ENCODE peak calls at places on chromosomes 16 and 17, in ten cellular contexts. W is mucosa of descending colon, X is gastrocnemius medialis, J is H9, G is lung, B is neural progenitor cell, L is IMR-90, H is progenitor cell of endocrine pancreas, Z is A673, V is psoas muscle. U is an unnamed sample.

GRCh38 chr16:84475643-84476240 is 28.7 kb downstream of the MEAK7 start:
- DNase-seq in W (no peak), H (no peak), V (no peak), Z (no peak), L (peak), J (no peak), G (no peak), B (no peak), X (no peak), U (no peak)

GRCh38 chr17:21041753-21042433 is 918 bp downstream of the USP22 start:
- DNase-seq in W (peak), B (peak), L (peak), G (peak), X (peak), J (peak), Z (peak), V (peak), H (peak), U (peak)

GRCh38 chr16:869823-870641 is 69.5 kb upstream of the GNG13 start:
- DNase-seq in X (no peak), L (no peak), W (peak), H (no peak), G (no peak), B (no peak), V (peak), J (no peak), Z (no peak), U (no peak)

GRCh38 chr16:6616746-6617145 is 715.9 kb upstream of the RBFOX1 start:
- DNase-seq in Z (no peak), W (no peak), L (no peak), G (no peak), H (no peak), X (no peak), V (no peak), J (no peak), B (no peak), U (no peak)

GRCh38 chr17:33267279-33267790 is 25.8 kb downstream of the ASIC2 start:
- DNase-seq in V (no peak), X (no peak), W (no peak), H (no peak), B (no peak), Z (peak), L (peak), G (no peak), J (no peak), U (no peak)

GRCh38 chr17:81386646-81387234 is 8.5 kb upstream of the BAHCC1 start:
- DNase-seq in H (peak), W (peak), G (no peak), L (no peak), X (peak), Z (no peak), V (peak), B (peak), J (no peak), U (no peak)

GRCh38 chr16:57964157-57964700 is 6.7 kb downstream of the CNGB1 start:
- DNase-seq in W (peak), B (no peak), X (no peak), Z (no peak), J (no peak), V (no peak), H (no peak), L (no peak), G (no peak), U (no peak)

GRCh38 chr17:76793775-76794174 is 55.9 kb downstream of the MFSD11 start:
- DNase-seq in J (peak), L (peak), G (no peak), X (no peak), W (no peak), H (no peak), V (no peak), B (peak), Z (peak), U (no peak)

GRCh38 chr17:8436169-8436932 is 667 bp downstream of the NDEL1 start:
- DNase-seq in W (peak), L (peak), V (peak), G (peak), H (peak), B (peak), Z (peak), X (peak), J (peak), U (peak)
- TF ChIP-seq CTCF in W (no peak), L (no peak), V (no peak), G (no peak), H (no peak), B (no peak), Z (no peak), X (no peak), J (no peak), U (no peak)

DNA sequence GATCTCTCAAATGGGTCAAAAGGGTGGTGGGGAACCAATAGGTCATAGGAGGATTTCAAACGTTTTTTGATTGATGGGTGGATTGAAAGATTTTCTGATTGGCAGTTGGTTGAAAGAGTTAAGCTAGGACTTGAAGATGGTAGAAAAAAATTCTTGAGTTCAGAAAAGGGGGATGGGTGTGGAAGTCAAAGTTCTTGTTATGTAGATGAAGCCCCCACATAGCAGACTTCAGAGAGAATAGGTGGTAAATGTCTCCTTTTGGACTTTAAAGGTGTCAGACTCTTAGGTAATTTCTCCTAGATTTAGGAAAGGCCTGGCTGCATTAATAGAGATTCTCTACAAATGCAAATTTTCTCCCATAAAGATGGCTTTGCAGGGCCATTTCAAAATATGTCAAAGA is 163.3 kb downstream of the HS3ST4 start:
- DNase-seq in W (no peak), V (no peak), G (no peak), H (no peak), B (no peak), X (no peak), L (no peak), Z (no peak), J (no peak), U (no peak)
- TF ChIP-seq CTCF in W (no peak), V (no peak), G (no peak), H (no peak), B (no peak), X (no peak), L (no peak), Z (no peak), J (no peak), U (no peak)

GRCh38 chr16:56357765-56358322 is 67.5 kb downstream of the AMFR start:
- DNase-seq in J (peak), X (peak), H (no peak), L (no peak), Z (no peak), B (peak), W (peak), V (peak), G (no peak), U (no peak)
- TF ChIP-seq CTCF in J (peak), X (no peak), H (peak), L (no peak), Z (no peak), B (no peak), W (no peak), V (no peak), G (no peak), U (no peak)

DNA sequence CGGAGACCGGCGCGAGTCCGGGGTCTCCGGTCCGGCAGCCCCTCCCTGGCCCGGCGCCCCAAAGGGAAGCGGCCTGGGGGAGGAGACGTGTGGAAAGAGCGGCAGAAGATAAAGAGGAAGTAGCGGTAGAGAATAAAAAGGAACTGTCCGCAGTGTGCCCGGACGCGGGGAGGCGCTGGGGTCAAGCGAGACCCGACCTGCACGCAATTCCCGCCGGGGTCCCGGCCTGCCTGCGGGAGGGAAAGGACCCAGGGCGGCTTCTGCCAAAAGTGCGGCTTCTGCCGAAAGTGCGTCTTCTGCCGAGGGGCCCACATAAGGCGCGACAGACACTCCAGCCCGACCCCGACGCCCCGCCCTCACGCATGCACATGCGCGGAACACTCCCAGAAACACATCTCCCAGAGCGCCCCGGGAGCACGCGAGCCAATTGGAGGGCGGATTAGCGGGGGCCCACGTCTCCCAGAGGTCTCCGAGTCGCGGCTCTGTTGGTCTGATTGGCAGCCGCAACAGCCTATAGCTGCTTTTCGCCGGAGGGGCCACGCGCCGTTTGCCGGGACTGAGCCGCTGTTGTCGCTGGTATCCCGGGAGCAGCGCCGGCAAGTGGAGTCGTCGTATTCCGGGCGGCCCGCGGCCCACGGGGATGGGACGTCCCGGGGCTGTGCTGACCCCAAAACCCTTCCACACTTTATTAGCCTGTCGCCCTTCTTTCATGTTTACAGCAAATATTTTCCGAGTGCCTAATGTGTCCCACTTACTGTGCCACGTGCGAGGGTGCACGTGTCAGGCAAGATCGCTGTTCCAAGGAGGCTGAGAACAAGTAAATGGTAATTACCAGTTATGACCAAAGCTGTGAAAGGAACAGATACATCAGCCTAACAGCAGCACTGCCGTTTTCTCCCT is 8.0 kb upstream of the MEFV start:
- DNase-seq in B (peak), W (peak), V (peak), H (peak), L (peak), X (peak), G (peak), Z (peak), J (peak), U (peak)
- TF ChIP-seq CTCF in B (peak), W (no peak), V (peak), H (peak), L (peak), X (peak), G (no peak), Z (no peak), J (peak), U (peak)

GRCh38 chr17:9956474-9957131 is 51.5 kb upstream of the RCVRN start:
- DNase-seq in B (no peak), G (no peak), W (no peak), Z (no peak), J (no peak), V (no peak), X (no peak), H (no peak), L (no peak), U (no peak)

GRCh38 chr17:9958586-9959281 is 53.7 kb upstream of the RCVRN start:
- DNase-seq in G (no peak), H (no peak), X (no peak), V (no peak), J (peak), L (no peak), Z (no peak), W (no peak), B (peak), U (peak)

GRCh38 chr17:9957244-9957643 is 52.2 kb upstream of the RCVRN start:
- DNase-seq in Z (no peak), B (no peak), V (no peak), H (no peak), G (no peak), W (no peak), J (no peak), X (no peak), L (no peak), U (no peak)

GRCh38 chr17:9959377-9959981 is 54.4 kb upstream of the RCVRN start:
- DNase-seq in Z (peak), J (peak), B (peak), G (no peak), V (no peak), H (peak), X (no peak), L (peak), W (no peak), U (no peak)
- TF ChIP-seq CTCF in Z (peak), J (peak), B (peak), G (no peak), V (peak), H (peak), X (peak), L (peak), W (no peak), U (peak)

GRCh38 chr17:556431-556995 is 158.1 kb downstream of the VPS53 start:
- DNase-seq in X (no peak), V (no peak), L (no peak), J (no peak), Z (peak), B (peak), G (no peak), H (no peak), W (no peak), U (no peak)
- TF ChIP-seq CTCF in X (no peak), V (no peak), L (no peak), J (peak), Z (peak), B (peak), G (no peak), H (no peak), W (no peak), U (no peak)

GRCh38 chr16:74064120-74064735 is 232.4 kb upstream of the PSMD7 start:
- DNase-seq in L (peak), H (no peak), X (no peak), G (no peak), W (no peak), B (no peak), V (no peak), J (no peak), Z (peak), U (no peak)
- TF ChIP-seq CTCF in L (peak), H (no peak), X (no peak), G (no peak), W (no peak), B (no peak), V (no peak), J (no peak), Z (peak), U (no peak)

GRCh38 chr17:49707608-49708514 is at the start of gene SLC35B1:
- DNase-seq in Z (peak), L (peak), G (peak), H (peak), W (peak), J (peak), B (peak), V (peak), X (peak), U (peak)
- TF ChIP-seq CTCF in Z (peak), L (peak), G (peak), H (peak), W (peak), J (peak), B (peak), V (peak), X (peak), U (peak)

GRCh38 chr17:8249621-8250020 is 532 bp downstream of the PFAS start:
- DNase-seq in V (no peak), J (no peak), W (no peak), X (no peak), Z (no peak), G (no peak), H (no peak), B (no peak), L (no peak), U (no peak)

GRCh38 chr17:8248751-8249607 is at the start of gene PFAS:
- DNase-seq in Z (peak), H (peak), B (peak), L (peak), G (peak), W (peak), V (peak), X (peak), J (peak), U (peak)

GRCh38 chr17:8244768-8245167 is 3.1 kb downstream of the CTC1 start:
- DNase-seq in V (no peak), J (no peak), X (no peak), W (no peak), B (no peak), G (no peak), H (no peak), Z (no peak), L (no peak), U (no peak)

GRCh38 chr17:8237886-8238285 is 10.0 kb downstream of the CTC1 start:
- DNase-seq in J (no peak), G (no peak), H (no peak), B (no peak), X (no peak), Z (no peak), L (no peak), V (no peak), W (no peak), U (no peak)

DNA sequence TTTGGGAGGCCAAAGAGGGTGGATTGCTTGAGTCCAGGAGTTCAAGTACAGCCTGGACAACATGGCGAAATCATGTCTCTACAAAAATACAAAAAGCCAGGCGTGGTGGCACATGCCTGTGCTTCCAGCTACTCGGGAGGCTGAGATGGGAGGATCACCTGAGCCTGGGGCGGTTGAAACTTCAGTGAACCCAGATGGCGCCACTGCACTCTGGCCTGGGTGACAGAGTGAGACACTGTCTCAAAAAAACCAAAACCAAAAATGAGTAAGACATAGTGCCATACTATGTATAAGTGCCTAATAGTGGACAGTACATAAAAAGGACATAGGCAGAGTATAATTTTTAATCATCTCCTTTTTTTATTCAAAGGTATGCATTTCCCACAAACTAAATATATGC is 4.0 kb downstream of the CTC1 start:
- DNase-seq in H (no peak), J (no peak), Z (no peak), L (no peak), X (no peak), G (no peak), V (no peak), W (no peak), B (no peak), U (no peak)
- TF ChIP-seq CTCF in H (no peak), J (peak), Z (no peak), L (no peak), X (no peak), G (no peak), V (no peak), W (no peak), B (no peak), U (no peak)

DNA sequence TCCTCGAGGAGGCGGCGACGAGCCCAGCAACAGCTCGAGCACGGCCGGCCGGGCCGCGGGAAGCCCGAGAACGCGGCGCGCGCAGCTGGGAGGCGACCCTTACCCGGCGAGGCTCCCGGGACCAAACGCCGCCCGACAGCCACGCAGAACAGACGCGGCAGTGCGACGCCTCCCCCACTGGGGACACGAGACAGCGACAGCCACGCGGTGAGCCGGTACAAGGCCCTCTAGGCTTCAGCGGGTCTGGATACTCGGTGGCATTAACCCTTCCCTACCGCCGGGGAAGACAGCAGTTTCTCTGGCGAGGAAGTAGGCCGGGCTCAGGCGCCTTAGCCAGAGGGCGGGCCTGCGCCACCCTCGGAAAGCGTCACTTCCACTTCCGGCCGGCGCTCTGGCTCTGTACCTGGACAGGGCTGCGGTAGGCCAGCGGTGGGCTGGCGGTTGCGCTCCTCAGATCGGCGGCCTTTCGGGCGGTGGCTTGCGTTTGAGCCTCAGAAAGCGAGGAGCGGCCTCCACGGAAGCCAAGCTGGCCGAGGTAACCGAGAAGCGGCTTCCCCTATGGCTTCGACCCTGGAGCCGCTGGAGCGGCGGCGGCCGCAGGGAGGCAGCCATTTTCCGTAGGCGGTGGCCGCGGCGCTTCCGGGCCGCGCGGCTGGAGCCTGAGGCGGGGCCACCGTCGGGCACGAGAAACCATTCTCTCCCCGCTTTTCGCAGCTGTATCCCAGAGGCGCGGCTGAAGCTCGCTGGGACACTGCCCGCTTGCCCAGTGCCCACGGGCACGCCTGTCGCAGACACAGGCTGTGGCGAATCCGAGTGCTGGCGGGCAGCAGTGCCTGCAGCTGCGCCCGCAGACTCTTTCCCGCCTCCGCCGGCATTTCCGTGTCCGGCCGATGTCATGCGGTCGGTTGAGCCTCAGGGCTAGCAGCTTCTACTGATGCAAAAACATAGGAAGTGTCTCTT is at the start of the genes TIGD7 and ZNF75A:
- DNase-seq in L (peak), W (peak), G (peak), J (peak), Z (peak), X (peak), H (peak), V (peak), B (peak), U (peak)
- TF ChIP-seq CTCF in L (peak), W (peak), G (no peak), J (peak), Z (no peak), X (peak), H (peak), V (peak), B (peak), U (peak)